ENCODE peak calls at places on chromosomes 16 and 17, in seven cellular contexts. E is NCI-H345, Y is amniotic stem cell, M is endothelial cell of umbilical vein, L is H7, U is putamen, X is HEK293T. Q is an unnamed sample.

GRCh38 chr17:1509255-1509943 is 7.0 kb downstream of the INPP5K start:
- DNase-seq in E (no peak), Y (no peak), M (no peak), L (no peak), U (no peak), X (no peak), Q (no peak)

GRCh38 chr16:56986361-56986760 is 3.0 kb upstream of the NLRC5 start:
- DNase-seq in U (no peak), M (no peak), E (no peak), L (no peak), Y (no peak), X (no peak), Q (no peak)

GRCh38 chr17:58249270-58250133 is 11.1 kb downstream of the LPO start:
- DNase-seq in L (peak), E (peak), Y (no peak), U (peak), X (peak), M (peak), Q (no peak)

GRCh38 chr16:53080345-53081031 is 25.7 kb downstream of the CHD9 start:
- DNase-seq in Y (peak), M (peak), L (no peak), E (no peak), U (peak), X (no peak), Q (no peak)

GRCh38 chr17:62309381-62309780 is 71.0 kb upstream of the EFCAB3 start:
- DNase-seq in L (no peak), X (no peak), Y (no peak), M (no peak), U (no peak), E (no peak), Q (no peak)

GRCh38 chr17:16415031-16415924 is at the start of gene TRPV2:
- DNase-seq in E (no peak), X (peak), U (no peak), M (no peak), Y (no peak), L (peak), Q (no peak)

GRCh38 chr17:60036796-60037677 is 41.7 kb downstream of the HEATR6 start:
- DNase-seq in E (peak), Y (peak), X (peak), L (peak), U (peak), M (peak), Q (peak)

GRCh38 chr16:81713295-81713772 is 65.8 kb upstream of the PLCG2 start:
- DNase-seq in X (no peak), M (no peak), E (no peak), Y (no peak), L (peak), U (no peak), Q (no peak)

GRCh38 chr17:45333702-45334092 is 16.9 kb upstream of the MAP3K14 start:
- DNase-seq in X (no peak), E (no peak), L (no peak), M (no peak), Y (no peak), U (no peak), Q (no peak)

GRCh38 chr17:2192367-2193028 is 111.1 kb downstream of the SMG6 start:
- DNase-seq in X (no peak), E (no peak), M (peak), L (no peak), Y (peak), U (no peak), Q (peak)

GRCh38 chr17:40497704-40498103 is 3.7 kb downstream of the TNS4 start:
- DNase-seq in X (no peak), L (no peak), M (no peak), U (no peak), Y (no peak), E (no peak), Q (no peak)

GRCh38 chr17:61289408-61290385 is 109.9 kb upstream of the TBX2 start:
- DNase-seq in U (no peak), Y (no peak), X (peak), M (no peak), E (no peak), L (peak), Q (no peak)

GRCh38 chr16:84144301-84144858 is 597 bp downstream of the HSDL1 start:
- DNase-seq in U (peak), X (no peak), M (peak), L (peak), Y (no peak), E (peak), Q (no peak)

GRCh38 chr16:55323637-55324490 is at the start of gene IRX6:
- DNase-seq in Y (no peak), U (no peak), X (peak), E (no peak), L (peak), M (no peak), Q (no peak)

GRCh38 chr17:18195246-18195645 is 11.6 kb downstream of the ALKBH5 start:
- DNase-seq in Y (no peak), X (no peak), L (no peak), U (no peak), E (no peak), M (no peak), Q (no peak)

GRCh38 chr17:74190154-74190553 is 13.3 kb upstream of the RPL38 start:
- DNase-seq in Y (no peak), E (peak), L (peak), U (peak), M (peak), X (peak), Q (no peak)

GRCh38 chr17:76554131-76554530 is 14.3 kb downstream of the PRCD start:
- DNase-seq in U (no peak), Y (no peak), L (no peak), E (no peak), M (no peak), X (no peak), Q (no peak)

GRCh38 chr17:1511756-1512321 is 4.6 kb downstream of the INPP5K start:
- DNase-seq in M (peak), E (no peak), U (peak), X (no peak), L (no peak), Y (no peak), Q (no peak)

GRCh38 chr16:23387666-23388065 is 65.3 kb downstream of the COG7 start:
- DNase-seq in M (no peak), U (no peak), X (no peak), L (no peak), E (no peak), Y (no peak), Q (no peak)

GRCh38 chr17:66580178-66580577 is 254.7 kb upstream of the CACNG5 start:
- DNase-seq in E (no peak), U (no peak), M (peak), Y (peak), L (peak), X (no peak), Q (no peak)

GRCh38 chr17:19738757-19739156 is 9.3 kb downstream of the ALDH3A1 start:
- DNase-seq in E (no peak), M (no peak), X (no peak), Y (no peak), L (no peak), U (no peak), Q (no peak)

GRCh38 chr16:80309178-80309577 is 231.6 kb upstream of the DYNLRB2 start:
- DNase-seq in Y (no peak), E (no peak), U (no peak), X (no peak), M (no peak), L (no peak), Q (no peak)

GRCh38 chr16:4373909-4374742 is 2.5 kb downstream of the VASN start:
- DNase-seq in X (no peak), L (peak), U (no peak), E (no peak), M (no peak), Y (peak), Q (no peak)

GRCh38 chr16:27847030-27847550 is 216.4 kb downstream of the GSG1L start:
- DNase-seq in Y (no peak), M (peak), U (no peak), E (no peak), X (no peak), L (no peak), Q (no peak)

GRCh38 chr17:16980813-16981731 is 9.2 kb upstream of the TNFRSF13B start:
- DNase-seq in X (no peak), L (peak), E (peak), U (no peak), Y (no peak), M (no peak), Q (no peak)

GRCh38 chr17:76088868-76089576 is 10.0 kb downstream of the ZACN start:
- DNase-seq in X (no peak), U (no peak), E (no peak), L (peak), Y (no peak), M (no peak), Q (no peak)

Q was measured in pulmonary artery endothelial cell.